ENCODE peak calls at places on chromosomes 16 and 17, in five cellular contexts. V is adrenal gland, R is uterus, W is brain microvascular endothelial cell, U is cardiac muscle cell. J is an unnamed sample.

GRCh38 chr17:41001795-41002194 is 2.1 kb upstream of the KRTAP3-2 start:
- DNase-seq in V (no peak), R (no peak), W (no peak), U (no peak), J (no peak)

GRCh38 chr17:15392326-15392739 is 50.9 kb upstream of the TEKT3 start:
- DNase-seq in V (no peak), R (peak; percentile 31), W (peak; percentile 65), U (peak; percentile 77), J (peak; percentile 86)

GRCh38 chr17:19747829-19748806 is at the start of gene ALDH3A1:
- DNase-seq in V (no peak), R (no peak), W (no peak), U (no peak), J (no peak)

GRCh38 chr17:14336418-14336817 is 35.5 kb downstream of the HS3ST3B1 start:
- DNase-seq in V (no peak), R (no peak), W (no peak), U (no peak), J (no peak)

GRCh38 chr16:25434061-25434460 is 176.4 kb upstream of the ZKSCAN2 start:
- DNase-seq in V (no peak), R (no peak), W (no peak), U (no peak), J (no peak)

GRCh38 chr16:57297856-57298255 is 13.4 kb upstream of the PLLP start:
- DNase-seq in V (no peak), R (no peak), W (no peak), U (no peak), J (no peak)

GRCh38 chr17:20944014-20944905 is 98.6 kb downstream of the USP22 start:
- DNase-seq in V (peak; percentile 74), R (no peak), W (no peak), U (no peak), J (no peak)

GRCh38 chr17:68441064-68441770 is 16.1 kb downstream of the WIPI1 start:
- DNase-seq in V (peak; percentile 27), R (no peak), W (no peak), U (peak; percentile 62), J (no peak)

GRCh38 chr16:12236491-12237030 is 260.0 kb downstream of the SNX29 start:
- DNase-seq in V (no peak), R (no peak), W (no peak), U (no peak), J (no peak)

GRCh38 chr16:407253-407652 is 5.6 kb downstream of the DECR2 start:
- DNase-seq in V (no peak), R (no peak), W (no peak), U (no peak), J (no peak)

GRCh38 chr17:12097326-12097725 is 76.6 kb downstream of the MAP2K4 start:
- DNase-seq in V (no peak), R (no peak), W (peak; percentile 49), U (peak; percentile 73), J (no peak)

GRCh38 chr16:57271867-57272495 is 12.5 kb downstream of the PLLP start:
- DNase-seq in V (no peak), R (no peak), W (no peak), U (no peak), J (no peak)

GRCh38 chr17:80203448-80204092 is 16.6 kb downstream of the SGSH start:
- DNase-seq in V (no peak), R (peak; percentile 8), W (no peak), U (no peak), J (no peak)
- TF ChIP-seq CTCF in V (no peak), R (no peak), W (no peak), U (no peak), J (no peak)

GRCh38 chr17:44304651-44305050 is 3.8 kb upstream of the RUNDC3A start:
- DNase-seq in V (no peak), R (no peak), W (no peak), U (no peak), J (no peak)
- H3K4me3 ChIP-seq in V (no peak overlapping the region), R (no peak overlapping the region), W (no peak overlapping the region), U (no peak overlapping the region), J (no peak overlapping the region)

GRCh38 chr16:30651124-30652004 is 604 bp downstream of the PRR14 start:
- DNase-seq in V (peak; percentile 70), R (peak; percentile 68), W (peak; percentile 13), U (peak; percentile 75), J (no peak)

GRCh38 chr16:30652718-30653117 is 2.0 kb downstream of the PRR14 start:
- DNase-seq in V (no peak), R (no peak), W (no peak), U (no peak), J (no peak)

GRCh38 chr16:30652005-30652296 is 1.2 kb downstream of the PRR14 start:
- DNase-seq in V (no peak), R (no peak), W (no peak), U (no peak), J (no peak)

GRCh38 chr16:30649725-30650368 is 913 bp upstream of the PRR14 start:
- DNase-seq in V (no peak), R (no peak), W (no peak), U (no peak), J (no peak)

GRCh38 chr16:30650369-30651123 is at the start of gene PRR14:
- DNase-seq in V (peak; percentile 100), R (peak; percentile 100), W (peak; percentile 99), U (peak; percentile 100), J (peak; percentile 97)
- TF ChIP-seq CTCF in V (peak; percentile 25), R (peak; percentile 65), W (peak; percentile 41), U (no peak), J (peak; percentile 9)

GRCh38 chr16:3467182-3467581 is 23.7 kb downstream of the NAA60 start:
- DNase-seq in V (no peak), R (no peak), W (no peak), U (no peak), J (no peak)
- H3K4me3 ChIP-seq in V (no peak overlapping the region), R (no peak overlapping the region), W (no peak overlapping the region), U (no peak overlapping the region), J (no peak overlapping the region)

GRCh38 chr17:58585554-58585953 is 71.1 kb upstream of the MTMR4 start:
- DNase-seq in V (no peak), R (no peak), W (no peak), U (no peak), J (no peak)

GRCh38 chr17:58591455-58591854 is 77.0 kb upstream of the MTMR4 start:
- DNase-seq in V (no peak), R (no peak), W (no peak), U (no peak), J (no peak)

GRCh38 chr17:58590377-58590776 is 75.9 kb upstream of the MTMR4 start:
- DNase-seq in V (no peak), R (no peak), W (no peak), U (no peak), J (no peak)

GRCh38 chr17:58586009-58586408 is 71.6 kb upstream of the MTMR4 start:
- DNase-seq in V (no peak), R (no peak), W (no peak), U (no peak), J (no peak)

GRCh38 chr17:58587713-58588117 is 73.3 kb upstream of the MTMR4 start:
- DNase-seq in V (peak; percentile 46), R (peak; percentile 31), W (peak; percentile 21), U (peak; percentile 58), J (no peak)
- TF ChIP-seq CTCF in V (peak; percentile 82), R (peak; percentile 68), W (peak; percentile 99), U (peak; percentile 98), J (peak; percentile 98)

GRCh38 chr17:1043601-1044251 is 46.8 kb downstream of the TIMM22 start:
- DNase-seq in V (no peak), R (peak; percentile 61), W (peak; percentile 45), U (peak; percentile 68), J (no peak)
- H3K4me3 ChIP-seq in V (no peak overlapping the region), R (no peak overlapping the region), W (no peak overlapping the region), U (no peak overlapping the region), J (no peak overlapping the region)

DNA sequence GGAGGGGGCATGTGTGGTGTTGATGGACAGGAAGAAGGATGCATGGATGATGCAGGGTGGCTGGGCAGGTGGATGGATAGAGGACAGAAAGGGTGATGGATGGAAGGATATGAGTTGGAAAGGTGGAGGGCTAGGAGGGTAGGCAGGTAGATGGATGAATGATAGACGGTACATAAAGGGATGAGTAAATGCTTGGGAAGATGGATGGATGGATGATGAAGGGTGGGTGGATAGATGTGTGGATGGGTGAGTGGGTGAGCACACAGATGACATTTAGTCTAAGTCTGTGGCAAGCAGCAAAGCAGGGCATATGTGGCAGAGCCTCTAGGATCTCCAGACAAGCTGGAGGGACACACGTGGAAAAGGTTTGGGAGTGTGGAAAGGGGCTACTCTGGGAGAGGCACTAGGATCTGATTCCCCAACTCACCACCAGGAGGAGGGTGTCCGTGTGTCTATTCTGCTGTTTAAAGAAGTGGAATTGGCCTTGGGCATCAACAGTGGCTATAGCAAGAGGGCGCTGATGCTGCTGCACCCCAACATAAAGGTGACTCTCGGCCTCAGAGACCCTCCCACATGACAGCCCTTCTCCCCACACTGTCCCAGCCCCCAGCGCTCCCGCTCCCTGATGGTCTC is 8.2 kb downstream of the PLD2 start:
- DNase-seq in V (no peak), R (no peak), W (no peak), U (no peak), J (no peak)
- TF ChIP-seq CTCF in V (no peak), R (no peak), W (peak; percentile 55), U (peak; percentile 7), J (peak; percentile 18)

GRCh38 chr16:4988647-4989046 is 30.5 kb downstream of the SEC14L5 start:
- DNase-seq in V (no peak), R (no peak), W (no peak), U (no peak), J (no peak)

GRCh38 chr16:4984174-4985000 is 26.3 kb downstream of the SEC14L5 start:
- DNase-seq in V (no peak), R (no peak), W (no peak), U (no peak), J (no peak)

GRCh38 chr16:4989391-4990006 is 31.4 kb downstream of the SEC14L5 start:
- DNase-seq in V (no peak), R (no peak), W (no peak), U (no peak), J (no peak)

GRCh38 chr16:4987580-4988374 is 29.6 kb downstream of the SEC14L5 start:
- DNase-seq in V (no peak), R (no peak), W (no peak), U (no peak), J (no peak)

DNA sequence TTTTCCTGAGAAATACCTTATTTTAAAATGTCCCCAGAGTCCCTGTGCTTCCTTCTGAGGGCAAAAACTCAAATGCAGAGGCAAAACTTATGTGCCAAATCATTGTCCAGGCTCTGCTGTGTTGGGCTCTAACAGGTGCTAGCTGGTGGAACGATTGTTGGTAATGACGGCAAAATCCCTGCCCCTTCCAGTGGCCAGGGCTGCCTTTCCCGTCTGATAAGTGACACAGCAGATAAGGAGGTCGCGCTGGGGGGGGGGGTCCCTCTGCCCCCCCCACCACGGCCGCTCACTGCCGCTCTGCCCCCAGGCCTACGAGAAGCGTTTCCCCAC is 29.1 kb downstream of the SEC14L5 start:
- DNase-seq in V (no peak), R (no peak), W (no peak), U (no peak), J (no peak)
- H3K4me3 ChIP-seq in V (no peak overlapping the region), R (no peak overlapping the region), W (no peak overlapping the region), U (peak overlapping the region; percentile 15), J (no peak overlapping the region)